ENCODE peak calls at places on chromosome 1, in ten cellular contexts. Z is K562, B is spleen, J is tibial nerve, M is transverse colon, P is heart left ventricle, L is adrenal gland, E is uterus, W is GM12891, Q is H54. N is an unnamed sample.

GRCh38 chr1:115832651-115833050 is 8.3 kb downstream of the NHLH2 start:
- DNase-seq in M (no peak), Z (no peak), B (no peak), Q (no peak), L (no peak), P (no peak), W (no peak), E (no peak), J (no peak), N (no peak)

GRCh38 chr1:205870236-205870635 is 20.3 kb upstream of the PM20D1 start:
- DNase-seq in E (no peak), P (no peak), B (no peak), Q (no peak), W (no peak), J (no peak), Z (no peak), L (no peak), M (no peak), N (no peak)

GRCh38 chr1:153928776-153929432 is 6.1 kb upstream of the GATAD2B start:
- DNase-seq in Q (no peak), M (no peak), L (no peak), P (no peak), B (peak), E (peak), W (no peak), J (no peak), Z (no peak), N (no peak)

GRCh38 chr1:117561551-117561950 is 44.3 kb upstream of the TENT5C start:
- DNase-seq in P (no peak), Q (no peak), L (no peak), W (no peak), Z (no peak), M (no peak), J (no peak), B (no peak), E (no peak), N (no peak)

GRCh38 chr1:62716397-62716796 is 28.2 kb upstream of the DOCK7 start:
- DNase-seq in E (no peak), W (no peak), B (no peak), L (no peak), P (no peak), Q (no peak), J (no peak), Z (no peak), M (no peak), N (no peak)

GRCh38 chr1:155776414-155776813 is 80.6 kb downstream of the GON4L start:
- DNase-seq in J (no peak), Q (no peak), W (no peak), L (no peak), E (no peak), M (no peak), P (no peak), Z (peak), B (no peak), N (no peak)

GRCh38 chr1:245537992-245538391 is 383.2 kb downstream of the KIF26B start:
- DNase-seq in W (no peak), M (no peak), Z (peak), E (no peak), P (no peak), J (no peak), B (no peak), L (no peak), Q (no peak), N (no peak)

GRCh38 chr1:25028910-25029599 is 99.0 kb upstream of the RUNX3 start:
- DNase-seq in J (no peak), P (no peak), L (no peak), Q (no peak), M (peak), B (no peak), E (no peak), W (no peak), Z (no peak), N (peak)

GRCh38 chr1:92961131-92961895 is at the start of gene DIPK1A:
- DNase-seq in E (peak), P (peak), Z (peak), J (peak), W (peak), B (peak), M (peak), L (peak), Q (peak), N (peak)

GRCh38 chr1:19619697-19620384 is 24.3 kb upstream of the NBL1 start:
- DNase-seq in J (no peak), B (no peak), L (no peak), P (no peak), M (peak), Z (no peak), Q (no peak), W (no peak), E (no peak), N (no peak)

GRCh38 chr1:150615346-150616201 is 13.8 kb downstream of the ENSA start:
- DNase-seq in J (no peak), P (no peak), Z (peak), E (no peak), Q (no peak), W (no peak), L (no peak), B (no peak), M (peak), N (no peak)

GRCh38 chr1:150610576-150610975 is 18.8 kb downstream of the ENSA start:
- DNase-seq in Q (no peak), J (no peak), Z (no peak), M (no peak), W (no peak), B (no peak), E (no peak), L (no peak), P (no peak), N (no peak)

GRCh38 chr1:150612014-150612345 is 17.4 kb downstream of the ENSA start:
- DNase-seq in M (no peak), W (no peak), B (no peak), J (no peak), E (no peak), Z (no peak), Q (no peak), L (no peak), P (no peak), N (no peak)

GRCh38 chr1:150609726-150610125 is 19.7 kb downstream of the ENSA start:
- DNase-seq in W (no peak), J (no peak), P (no peak), L (no peak), E (no peak), Z (no peak), B (no peak), Q (no peak), M (no peak), N (no peak)

DNA sequence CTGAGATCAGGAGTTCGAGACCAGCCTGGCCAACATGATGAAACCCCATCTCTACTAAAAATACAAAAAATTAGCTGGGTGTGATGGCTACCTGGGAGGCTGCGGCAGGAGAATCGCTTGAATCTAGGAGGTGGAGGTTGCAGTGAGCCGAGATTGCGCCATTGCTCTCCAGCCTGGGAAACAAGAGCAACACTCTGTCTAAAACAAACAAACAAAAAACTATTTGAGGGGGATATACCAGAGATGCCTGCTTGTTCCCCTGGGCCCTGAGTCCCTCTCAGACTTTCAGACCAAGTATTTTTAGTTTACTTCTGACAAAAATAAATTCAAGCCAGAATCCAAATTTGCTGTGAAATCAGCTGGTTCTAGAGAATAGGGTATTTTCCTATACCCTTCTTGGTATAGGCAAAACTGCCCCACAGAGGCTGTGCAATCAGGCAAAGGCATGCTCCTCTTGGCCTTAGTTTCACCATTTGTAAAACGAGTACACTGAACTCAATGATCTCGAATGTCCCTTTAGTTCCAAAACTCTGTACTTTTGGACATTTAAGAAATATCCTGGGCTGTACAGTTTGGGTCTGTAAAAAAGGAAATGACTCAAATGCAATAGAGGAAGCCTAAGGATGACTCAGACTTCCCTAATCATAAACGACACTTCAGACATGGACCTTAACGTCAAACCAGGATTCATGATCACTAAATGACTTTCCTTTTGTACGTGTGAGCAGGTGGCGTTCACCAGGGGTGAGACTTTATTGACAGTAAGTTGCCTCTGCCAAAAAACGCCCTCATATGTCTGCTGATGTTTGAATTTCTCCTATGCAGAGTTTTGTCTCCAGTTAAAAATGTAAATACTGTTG is 16.1 kb downstream of the ENSA start:
- DNase-seq in E (no peak), J (peak), Q (peak), Z (peak), W (no peak), B (no peak), M (peak), L (peak), P (peak), N (no peak)
- TF ChIP-seq POLR2A in E (no peak), J (no peak), Q (no peak), Z (no peak), W (no peak), B (no peak), M (no peak), L (no peak), P (no peak), N (no peak)

DNA sequence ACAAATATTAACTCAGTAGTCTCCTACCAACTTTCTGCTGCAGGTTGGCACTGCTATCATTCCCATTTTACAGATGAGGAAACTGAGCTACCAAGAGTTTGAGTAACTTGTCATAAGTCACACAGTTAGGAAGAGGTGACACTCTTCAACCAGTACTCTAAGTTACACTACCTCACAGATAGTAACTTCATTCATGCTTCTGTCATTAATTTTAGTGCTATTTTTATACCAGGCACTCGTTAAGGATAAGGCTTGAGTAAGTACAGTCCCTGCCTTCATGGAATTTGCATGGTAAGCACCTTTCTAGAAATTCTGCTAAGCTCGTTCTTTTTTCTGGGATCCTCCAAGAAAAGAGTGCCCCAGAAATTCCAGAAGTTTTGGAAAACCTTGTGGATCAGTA is 78.7 kb downstream of the ZP4 start:
- DNase-seq in M (no peak), J (no peak), B (no peak), Z (no peak), P (no peak), E (no peak), Q (no peak), W (no peak), L (no peak), N (no peak)
- TF ChIP-seq POLR2A in M (no peak), J (no peak), B (no peak), Z (no peak), P (no peak), E (no peak), Q (no peak), W (no peak), L (no peak), N (no peak)

GRCh38 chr1:53326088-53326597 is 1.7 kb downstream of the LRP8 start:
- DNase-seq in W (peak), P (peak), L (peak), B (peak), E (peak), J (peak), Q (peak), M (peak), Z (peak), N (peak)
- TF ChIP-seq POLR2A in W (peak), P (no peak), L (no peak), B (no peak), E (no peak), J (no peak), Q (peak), M (peak), Z (peak), N (peak)

GRCh38 chr1:203861379-203862184 is at the start of gene SNRPE:
- DNase-seq in L (peak), Z (peak), E (peak), P (peak), M (peak), Q (peak), J (peak), B (peak), W (peak), N (peak)
- TF ChIP-seq POLR2A in L (no peak), Z (peak), E (peak), P (no peak), M (peak), Q (peak), J (peak), B (no peak), W (peak), N (peak)